ENCODE peak calls at places on chromosomes 13 and 19, in five cellular contexts. R is IMR-90, D is adrenal gland, F is breast epithelium, Q is H1. N is an unnamed sample.

GRCh38 chr19:35330475-35330874 is 1.5 kb downstream of the CD22 start:
- DNase-seq in R (no peak), D (no peak), F (no peak), Q (no peak), N (no peak)

GRCh38 chr13:59360108-59360507 is 803.6 kb downstream of the DIAPH3 start:
- DNase-seq in R (no peak), D (no peak), F (no peak), Q (no peak), N (no peak)

GRCh38 chr13:82815791-82816190 is 1066.5 kb downstream of the SLITRK1 start:
- DNase-seq in R (no peak), D (no peak), F (no peak), Q (no peak), N (no peak)

GRCh38 chr13:99856021-99856420 is 115.5 kb downstream of the ZIC5 start:
- DNase-seq in R (no peak), D (no peak), F (no peak), Q (no peak), N (no peak)

GRCh38 chr13:111521691-111522229 is 201.3 kb downstream of the TEX29 start:
- DNase-seq in R (no peak), D (no peak), F (no peak), Q (no peak), N (no peak)

GRCh38 chr19:47107201-47107952 is 6.2 kb downstream of the ZC3H4 start:
- DNase-seq in R (peak), D (peak), F (no peak), Q (no peak), N (no peak)

GRCh38 chr19:2353159-2353894 is 6.7 kb upstream of the TMPRSS9 start:
- DNase-seq in R (no peak), D (no peak), F (no peak), Q (no peak), N (no peak)

GRCh38 chr19:50870417-50871089 is 2.7 kb upstream of the KLK2 start:
- DNase-seq in R (peak), D (peak), F (no peak), Q (no peak), N (no peak)

GRCh38 chr13:112702983-112703379 is 13.1 kb downstream of the ATP11A start:
- DNase-seq in R (no peak), D (no peak), F (no peak), Q (no peak), N (no peak)

GRCh38 chr19:508204-509150 is 1.2 kb downstream of the TPGS1 start:
- DNase-seq in R (no peak), D (no peak), F (no peak), Q (no peak), N (no peak)

GRCh38 chr19:510606-511100 is 3.4 kb downstream of the TPGS1 start:
- DNase-seq in R (peak), D (peak), F (no peak), Q (peak), N (no peak)

GRCh38 chr19:504634-505033 is 2.7 kb upstream of the TPGS1 start:
- DNase-seq in R (no peak), D (no peak), F (no peak), Q (no peak), N (no peak)

GRCh38 chr19:507286-508203 is at the start of gene TPGS1:
- DNase-seq in R (peak), D (peak), F (peak), Q (no peak), N (peak)

GRCh38 chr19:506404-507285 is 652 bp upstream of the TPGS1 start:
- DNase-seq in R (peak), D (peak), F (peak), Q (peak), N (peak)
- TF ChIP-seq POLR2A in R (no peak), D (no peak), F (no peak), Q (peak), N (peak)

GRCh38 chr19:6721773-6722172 is 1.3 kb upstream of the C3 start:
- DNase-seq in R (no peak), D (no peak), F (no peak), Q (no peak), N (no peak)
- H3K27ac ChIP-seq in R (no peak), D (no peak), F (peak), Q (no peak), N (peak)

GRCh38 chr19:34136127-34136526 is 36.2 kb upstream of the LSM14A start:
- DNase-seq in R (no peak), D (no peak), F (no peak), Q (no peak), N (no peak)
- TF ChIP-seq POLR2A in R (no peak), D (no peak), F (no peak), Q (no peak), N (no peak)

DNA sequence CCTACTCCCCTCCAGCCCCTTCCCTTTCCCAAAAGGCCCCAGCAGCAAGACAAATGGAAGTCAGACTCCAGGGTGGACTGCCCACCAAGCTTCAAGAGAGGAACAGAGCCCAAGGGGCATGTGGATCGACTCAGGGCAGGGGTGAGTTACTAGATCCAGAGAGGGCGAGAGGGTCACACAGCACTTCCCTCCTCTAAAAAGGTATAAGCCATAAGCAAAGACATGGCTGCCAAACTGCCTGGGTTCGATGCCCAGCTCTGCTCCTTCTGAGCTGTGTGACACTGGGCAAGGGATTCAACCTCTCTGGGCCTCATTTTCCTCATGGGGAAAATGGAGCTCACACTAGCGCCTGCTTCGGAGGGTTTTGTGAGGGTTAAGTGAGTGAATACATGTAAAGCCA is 3.8 kb downstream of the PPP1R14A start:
- DNase-seq in R (no peak), D (no peak), F (no peak), Q (no peak), N (no peak)
- H3K27ac ChIP-seq in R (peak), D (peak), F (peak), Q (no peak), N (peak)

GRCh38 chr13:67229438-67230242 is 496 bp downstream of the PCDH9 start:
- DNase-seq in R (peak), D (no peak), F (no peak), Q (no peak), N (no peak)

GRCh38 chr13:67230774-67231480 is 791 bp upstream of the PCDH9 start:
- DNase-seq in R (peak), D (peak), F (peak), Q (peak), N (peak)

GRCh38 chr13:67228909-67229308 is 1.2 kb downstream of the PCDH9 start:
- DNase-seq in R (peak), D (no peak), F (no peak), Q (no peak), N (no peak)

GRCh38 chr13:67231481-67231940 is 1.4 kb upstream of the PCDH9 start:
- DNase-seq in R (no peak), D (no peak), F (no peak), Q (no peak), N (no peak)

DNA sequence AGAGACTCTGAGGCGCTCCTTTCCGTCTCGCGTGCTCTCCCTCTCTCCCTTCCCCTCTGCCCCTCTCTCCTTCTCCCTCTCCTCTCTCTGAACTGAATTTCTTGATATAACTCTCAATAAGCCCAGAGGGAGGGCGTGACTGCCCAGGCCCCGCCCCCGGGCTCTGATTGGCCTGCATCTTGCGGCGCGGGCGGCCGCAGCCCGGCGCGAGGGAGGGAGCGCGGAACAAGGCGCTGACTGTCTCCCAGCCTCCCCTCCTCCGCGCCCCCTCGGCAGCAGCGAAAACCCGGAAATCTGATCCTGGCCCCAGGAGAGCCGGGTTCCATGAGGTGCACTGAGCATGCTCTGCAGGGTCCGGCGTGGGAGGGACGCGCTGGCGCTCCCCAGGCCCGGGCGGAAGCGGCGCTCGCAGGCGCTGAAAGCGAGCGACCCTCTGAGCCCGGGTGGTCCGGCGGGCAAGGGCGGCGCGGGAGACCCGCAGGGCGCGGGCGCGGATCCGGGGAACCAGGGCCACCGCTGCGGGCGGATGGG is at the start of gene PCDH9:
- DNase-seq in R (peak), D (peak), F (peak), Q (peak), N (peak)
- TF ChIP-seq POLR2A in R (peak), D (peak), F (no peak), Q (no peak), N (peak)

DNA sequence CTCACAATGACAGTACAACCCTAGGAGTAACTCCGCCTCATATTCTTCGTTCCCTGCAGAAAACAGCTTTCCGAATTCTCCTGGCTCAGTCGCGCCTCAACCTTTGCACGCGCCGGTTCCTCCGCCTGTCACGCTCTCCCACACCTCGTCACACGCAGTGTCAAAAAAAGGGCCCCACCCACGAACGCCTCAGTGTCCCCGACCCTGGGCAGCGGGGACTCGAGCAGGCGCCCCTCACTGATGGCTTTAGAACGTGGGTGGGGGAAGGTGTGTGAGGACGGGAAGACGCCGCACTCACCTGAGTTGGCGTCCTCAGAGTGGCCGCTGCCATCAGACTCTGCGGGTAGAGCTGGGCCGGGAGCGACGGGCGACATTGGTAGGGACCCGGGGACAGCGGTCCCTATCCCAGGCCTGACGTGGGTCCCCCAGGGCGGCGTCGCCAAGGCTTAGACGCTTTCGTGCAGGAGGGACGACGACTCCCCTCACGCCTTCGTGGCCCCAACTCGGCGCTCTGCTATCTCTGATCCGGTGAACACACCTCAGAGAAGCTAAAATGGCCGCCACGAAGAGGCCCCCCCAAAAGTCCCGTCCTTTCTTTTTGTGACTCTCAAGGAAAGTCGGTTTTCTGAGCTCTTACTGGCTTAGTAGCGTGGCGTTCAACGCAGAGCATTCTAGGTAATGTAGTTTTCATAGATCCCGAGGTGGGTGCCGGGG is at the start of gene ZNF154:
- DNase-seq in R (peak), D (peak), F (no peak), Q (peak), N (peak)
- H3K27ac ChIP-seq in R (peak), D (peak), F (peak), Q (peak), N (peak)

GRCh38 chr19:13835791-13836723 is 40.8 kb downstream of the ZSWIM4 start:
- DNase-seq in R (no peak), D (peak), F (no peak), Q (no peak), N (no peak)
- TF ChIP-seq POLR2A in R (peak), D (no peak), F (no peak), Q (no peak), N (no peak)

DNA sequence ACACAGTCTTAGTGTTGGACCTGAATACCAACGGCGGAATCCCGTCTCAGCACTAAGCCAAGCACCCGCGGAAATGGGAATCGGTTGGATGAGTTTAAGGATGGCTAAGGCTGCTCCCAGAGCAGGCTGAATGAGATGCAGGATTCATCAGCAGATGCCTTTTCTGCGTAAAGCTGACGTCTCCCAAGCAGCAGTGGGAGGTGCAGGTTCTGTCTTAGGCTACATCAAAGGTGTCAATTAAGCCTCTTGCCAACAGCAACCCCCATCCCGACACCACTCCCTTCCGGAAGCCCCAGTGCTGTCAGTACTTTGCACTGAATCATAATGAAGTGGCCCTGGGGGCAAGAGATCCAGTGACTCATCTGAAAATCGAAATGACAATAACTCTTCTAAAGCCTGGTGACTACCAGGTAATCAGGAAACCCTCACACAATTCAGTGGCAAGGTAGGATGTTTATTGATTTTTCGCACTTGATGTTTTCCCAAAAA is 275.6 kb downstream of the DCLK1 start:
- DNase-seq in R (no peak), D (no peak), F (no peak), Q (peak), N (no peak)
- H3K27ac ChIP-seq in R (no peak), D (no peak), F (no peak), Q (peak), N (no peak)